ENCODE peak calls at places on chromosomes 11 and 22, in four cellular contexts. Q is stomach, A is iPS-NIHi11, Y is HT1080. S is an unnamed sample.

GRCh38 chr11:33723238-33723881 is 12.9 kb downstream of the CD59 start:
- DNase-seq in Q (no peak), A (no peak), Y (peak), S (no peak)

GRCh38 chr11:10800292-10800691 is 8.4 kb downstream of the EIF4G2 start:
- DNase-seq in Q (no peak), A (no peak), Y (no peak), S (no peak)

GRCh38 chr22:47006869-47007268 is 244.4 kb downstream of the TBC1D22A start:
- DNase-seq in Q (no peak), A (no peak), Y (no peak), S (no peak)

GRCh38 chr11:61598886-61599868 is 18.3 kb upstream of the SYT7 start:
- DNase-seq in Q (no peak), A (peak), Y (peak), S (no peak)

GRCh38 chr22:37161442-37161841 is 11.7 kb upstream of the IL2RB start:
- DNase-seq in Q (no peak), A (no peak), Y (peak), S (no peak)

GRCh38 chr11:16049611-16050010 is 306.7 kb downstream of the SOX6 start:
- DNase-seq in Q (no peak), A (peak), Y (no peak), S (no peak)

GRCh38 chr11:85752890-85753581 is 57.9 kb downstream of the SYTL2 start:
- DNase-seq in Q (peak), A (no peak), Y (no peak), S (peak)

GRCh38 chr22:39820266-39820665 is 73.3 kb downstream of the ENTHD1 start:
- DNase-seq in Q (no peak), A (no peak), Y (peak), S (no peak)

GRCh38 chr11:97454988-97455387 is 1065.2 kb downstream of the JRKL start:
- DNase-seq in Q (no peak), A (no peak), Y (no peak), S (no peak)